ENCODE peak calls at places on chromosome 15, in four cellular contexts. A, T, W and E are unnamed samples.

GRCh38 chr15:67241132-67241855 is 13.2 kb downstream of the AAGAB start:
- DNase-seq in T (no peak), W (no peak), A (no peak), E (no peak)

GRCh38 chr15:64842986-64843561 is 1.4 kb downstream of the PLEKHO2 start:
- DNase-seq in W (no peak), A (no peak), T (no peak), E (no peak)

GRCh38 chr15:64430000-64430735 is 30.2 kb upstream of the ZNF609 start:
- DNase-seq in W (no peak), A (peak; percentile 22), T (no peak), E (peak; percentile 42)

GRCh38 chr15:77507151-77507847 is 86.6 kb downstream of the HMG20A start:
- DNase-seq in T (no peak), W (no peak), A (no peak), E (no peak)

GRCh38 chr15:78850926-78851600 is 21.6 kb upstream of the MORF4L1 start:
- DNase-seq in T (peak; percentile 62), A (no peak), W (no peak), E (no peak)

GRCh38 chr15:56804908-56805307 is 71.6 kb upstream of the ZNF280D start:
- DNase-seq in W (no peak), A (no peak), T (no peak), E (no peak)

GRCh38 chr15:26679927-26680326 is 92.9 kb downstream of the GABRB3 start:
- DNase-seq in T (no peak), A (no peak), W (no peak), E (no peak)

GRCh38 chr15:48897144-48897814 is 19.3 kb downstream of the EID1 start:
- DNase-seq in A (peak; percentile 42), W (no peak), T (no peak), E (no peak)

GRCh38 chr15:29457729-29458128 is 188.1 kb upstream of the NSMCE3 start:
- DNase-seq in W (no peak), T (no peak), A (no peak), E (no peak)

GRCh38 chr15:82980986-82981385 is 5.0 kb upstream of the RAMAC start:
- DNase-seq in T (no peak), A (no peak), W (no peak), E (no peak)

GRCh38 chr15:83300826-83301225 is 16.4 kb upstream of the BNC1 start:
- DNase-seq in T (no peak), W (no peak), A (no peak), E (no peak)

GRCh38 chr15:33191641-33192040 is 2.9 kb downstream of the FMN1 start:
- DNase-seq in T (no peak), A (no peak), W (no peak), E (no peak)

GRCh38 chr15:73858062-73858461 is 15.3 kb upstream of the TBC1D21 start:
- DNase-seq in A (peak; percentile 61), T (no peak), W (no peak), E (no peak)

GRCh38 chr15:85642693-85643058 is 152.0 kb downstream of the KLHL25 start:
- DNase-seq in A (no peak), W (no peak), T (no peak), E (no peak)

GRCh38 chr15:68379058-68379758 is 52.8 kb downstream of the ITGA11 start:
- DNase-seq in T (no peak), A (no peak), W (no peak), E (no peak)

GRCh38 chr15:83446904-83447708 is at the start of gene SH3GL3:
- DNase-seq in T (no peak), W (peak; percentile 73), A (peak; percentile 84), E (peak; percentile 79)

GRCh38 chr15:45351229-45351628 is 27.1 kb downstream of the GATM start:
- DNase-seq in T (no peak), A (no peak), W (no peak), E (no peak)

GRCh38 chr15:66738116-66738515 is 36.1 kb downstream of the SMAD6 start:
- DNase-seq in W (no peak), T (no peak), A (no peak), E (no peak)

GRCh38 chr15:68587769-68588385 is 9.1 kb downstream of the CORO2B start:
- DNase-seq in W (no peak), A (no peak), T (no peak), E (no peak)

GRCh38 chr15:81296673-81297072 is 27.3 kb downstream of the STARD5 start:
- DNase-seq in T (no peak), W (no peak), A (no peak), E (no peak)

GRCh38 chr15:70199601-70200000 is 101.9 kb upstream of the TLE3 start:
- DNase-seq in A (no peak), T (no peak), W (no peak), E (no peak)

GRCh38 chr15:41990691-41991090 is 18.3 kb upstream of the EHD4 start:
- DNase-seq in W (no peak), A (no peak), T (no peak), E (no peak)

GRCh38 chr15:65998486-65998885 is 129.2 kb downstream of the RAB11A start:
- DNase-seq in T (no peak), W (no peak), A (no peak), E (no peak)

GRCh38 chr15:37903932-37904493 is 30.4 kb upstream of the TMCO5A start:
- DNase-seq in T (no peak), W (no peak), A (no peak), E (no peak)

GRCh38 chr15:64844576-64845140 is 2.9 kb downstream of the PLEKHO2 start:
- DNase-seq in A (no peak), W (no peak), T (no peak), E (no peak)

GRCh38 chr15:59247364-59247763 is 40.7 kb downstream of the LDHAL6B start:
- DNase-seq in A (peak; percentile 13), T (peak; percentile 74), W (peak; percentile 86), E (peak; percentile 67)

GRCh38 chr15:72420580-72420979 is 22.5 kb downstream of the TMEM202 start:
- DNase-seq in W (no peak), A (no peak), T (no peak), E (no peak)

GRCh38 chr15:89496155-89497098 is at the start of gene RHCG:
- DNase-seq in T (peak; percentile 69), W (peak; percentile 94), A (peak; percentile 58), E (peak; percentile 84)
- TF ChIP-seq HMGXB4 in T (peak; percentile 76), W (no peak), A (no peak), E (peak; percentile 64)

GRCh38 chr15:62071711-62072308 is 5.0 kb downstream of the C2CD4A start:
- DNase-seq in T (peak; percentile 29), W (peak; percentile 61), A (peak; percentile 25), E (no peak)

GRCh38 chr15:62079594-62079993 is 12.8 kb downstream of the C2CD4A start:
- DNase-seq in W (no peak), A (no peak), T (no peak), E (no peak)

DNA sequence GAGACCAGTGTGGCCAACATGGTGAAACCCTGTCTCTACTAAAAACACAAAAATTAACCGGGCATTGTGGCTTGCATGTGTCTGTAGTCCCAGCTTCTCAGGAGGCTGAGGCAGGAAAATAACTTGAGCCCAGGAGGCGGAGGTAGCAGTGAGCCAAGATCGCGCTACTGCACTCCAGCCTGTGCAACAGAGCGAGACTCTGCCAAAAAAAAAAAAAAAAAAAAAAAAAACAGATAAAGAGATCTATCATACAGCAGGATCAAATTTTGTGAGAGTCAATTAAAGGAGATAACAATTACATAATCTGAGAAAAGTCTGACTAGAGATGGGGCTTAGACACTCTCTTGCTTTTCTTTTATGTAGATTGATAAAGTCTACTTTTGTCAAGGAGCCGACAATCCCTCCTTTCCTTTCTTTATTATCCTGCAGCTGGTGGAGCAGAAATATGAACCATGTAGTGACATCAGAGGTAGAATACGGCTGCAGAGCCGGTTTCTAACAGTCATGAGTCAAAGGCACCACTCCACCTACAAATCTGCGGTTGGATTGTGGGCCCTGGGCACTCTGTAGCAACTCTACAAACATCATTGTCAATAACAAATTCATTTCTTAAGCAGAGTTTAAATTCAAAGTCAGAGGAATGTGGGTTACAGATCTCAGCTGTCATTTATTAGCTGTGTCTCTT is 9.0 kb downstream of the C2CD4A start:
- DNase-seq in A (no peak), W (no peak), T (no peak), E (no peak)
- TF ChIP-seq USF2 in A (no peak), W (no peak), T (no peak), E (no peak)

GRCh38 chr15:99931703-99932603 is 198.7 kb upstream of the LYSMD4 start:
- DNase-seq in A (no peak), T (no peak), W (no peak), E (no peak)

GRCh38 chr15:99928429-99928981 is 195.3 kb upstream of the LYSMD4 start:
- DNase-seq in T (no peak), A (peak; percentile 63), W (peak; percentile 79), E (peak; percentile 55)

GRCh38 chr15:99925661-99926461 is 192.6 kb upstream of the LYSMD4 start:
- DNase-seq in A (peak; percentile 40), T (no peak), W (peak; percentile 63), E (peak; percentile 61)

GRCh38 chr15:99930696-99931095 is 197.5 kb upstream of the LYSMD4 start:
- DNase-seq in A (no peak), T (no peak), W (no peak), E (no peak)

DNA sequence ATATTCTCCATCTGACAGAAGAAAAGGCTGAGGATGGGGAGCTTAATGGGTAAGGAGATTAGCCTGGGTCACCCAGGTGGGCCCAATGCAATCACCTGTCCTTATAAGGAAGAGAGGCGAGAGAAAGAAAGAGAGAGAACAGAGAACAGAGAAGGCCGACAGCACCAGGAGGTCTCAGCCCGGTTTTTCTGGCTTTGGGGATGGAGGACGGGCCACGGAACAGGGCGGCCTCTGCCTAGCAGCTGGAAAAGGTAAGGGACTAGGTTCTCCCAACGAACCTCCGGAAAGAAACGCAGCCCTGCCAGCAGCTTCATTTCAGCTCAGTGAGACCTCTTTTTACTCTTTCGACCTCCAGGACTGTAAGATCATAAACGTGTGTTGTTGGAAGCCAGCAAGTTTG is 196.0 kb upstream of the LYSMD4 start:
- DNase-seq in A (no peak), W (no peak), T (no peak), E (peak; percentile 42)
- TF ChIP-seq HMGXB4 in A (no peak), W (no peak), T (no peak), E (no peak)

DNA sequence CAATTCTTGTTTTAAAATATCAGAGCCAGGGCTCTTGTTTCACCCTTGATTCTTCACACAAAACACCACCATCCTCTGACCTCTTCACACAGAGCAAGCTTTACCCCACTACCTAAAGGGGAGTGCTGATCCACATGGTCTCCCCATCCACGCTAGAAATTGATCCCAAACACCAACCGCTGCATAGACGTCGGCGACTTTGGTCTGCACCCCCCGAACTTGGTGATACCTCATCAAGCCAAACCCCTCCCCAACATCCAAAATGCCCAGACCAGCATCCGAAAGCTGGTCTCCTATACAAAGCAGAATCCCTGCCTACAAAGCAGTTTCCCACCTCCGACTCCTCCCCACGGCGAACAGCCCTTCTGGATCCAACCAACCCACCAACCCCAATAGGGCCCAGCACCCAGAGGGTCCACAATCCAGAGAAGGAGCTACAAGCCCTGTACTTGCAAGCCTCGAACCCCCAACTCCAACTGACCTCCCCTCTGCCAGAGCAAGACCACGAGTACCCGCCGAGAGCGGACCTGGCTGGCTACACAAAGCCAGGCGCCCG is 25.8 kb upstream of the MTHFS start:
- DNase-seq in A (no peak), T (no peak), W (no peak), E (no peak)
- TF ChIP-seq USF2 in A (no peak), T (no peak), W (no peak), E (no peak)

GRCh38 chr15:99403597-99403996 is 152.3 kb downstream of the LRRC28 start:
- DNase-seq in T (no peak), W (no peak), A (no peak), E (no peak)
- TF ChIP-seq HMGXB4 in T (no peak), W (no peak), A (no peak), E (no peak)

GRCh38 chr15:43881944-43882343 is 55.1 kb downstream of the WDR76 start:
- DNase-seq in T (no peak), A (peak; percentile 55), W (no peak), E (peak; percentile 67)
- TF ChIP-seq USF2 in T (no peak), A (no peak), W (no peak), E (no peak)